ENCODE peak calls at places on chromosomes 2 and 18, in five cellular contexts. W is foreskin keratinocyte, Y is GM13977, F is GM20000, M is NCI-H1694 treated with DMSO at 0.1 percent for 48 hours. K is an unnamed sample.

GRCh38 chr2:235566931-235567495 is 73.2 kb downstream of the AGAP1 start:
- DNase-seq in F (no peak), Y (no peak), M (no peak), W (no peak), K (no peak)

GRCh38 chr2:236715077-236715476 is 145.5 kb downstream of the ACKR3 start:
- DNase-seq in F (no peak), W (no peak), Y (no peak), M (no peak), K (no peak)

GRCh38 chr2:24046930-24047702 is at the start of gene WDCP:
- DNase-seq in W (peak; percentile 94), M (peak; percentile 99), F (peak; percentile 93), Y (peak; percentile 90), K (peak; percentile 97)

GRCh38 chr2:196149926-196150325 is 21.5 kb downstream of the STK17B start:
- DNase-seq in M (no peak), Y (no peak), W (no peak), F (no peak), K (no peak)

GRCh38 chr2:134975281-134976009 is 56.8 kb downstream of the CCNT2 start:
- DNase-seq in M (no peak), W (no peak), Y (no peak), F (no peak), K (no peak)

GRCh38 chr18:78145096-78145495 is 834.5 kb upstream of the SALL3 start:
- DNase-seq in Y (no peak), M (no peak), F (no peak), W (no peak), K (peak; percentile 48)

GRCh38 chr2:120743657-120744056 is 8.0 kb downstream of the GLI2 start:
- DNase-seq in M (no peak), F (no peak), Y (no peak), W (no peak), K (no peak)

GRCh38 chr2:199811360-199811759 is 39.6 kb downstream of the FTCDNL1 start:
- DNase-seq in Y (no peak), W (no peak), F (no peak), M (no peak), K (no peak)

GRCh38 chr2:205683179-205683978 is 1.1 kb downstream of the NRP2 start:
- DNase-seq in M (no peak), Y (no peak), W (no peak), F (no peak), K (no peak)

GRCh38 chr18:7830468-7830867 is 263.4 kb downstream of the PTPRM start:
- DNase-seq in Y (peak; percentile 9), F (peak; percentile 16), W (no peak), M (no peak), K (no peak)

GRCh38 chr18:48668466-48669179 is 129.8 kb downstream of the CTIF start:
- DNase-seq in Y (no peak), M (no peak), W (no peak), F (no peak), K (no peak)

GRCh38 chr2:10271946-10272345 is 30.8 kb upstream of the HPCAL1 start:
- DNase-seq in F (no peak), Y (no peak), W (no peak), M (no peak), K (peak; percentile 18)

GRCh38 chr2:47312504-47312875 is 90.5 kb upstream of the MSH2 start:
- DNase-seq in F (no peak), Y (no peak), M (no peak), W (no peak), K (no peak)

GRCh38 chr2:233668605-233669260 is 3.0 kb upstream of the UGT1A9 start:
- DNase-seq in F (no peak), Y (no peak), W (no peak), M (no peak), K (no peak)

K was measured in left colon.